ENCODE peak calls at places on chromosomes 7 and 10, in ten cellular contexts. W is uterus, T is body of pancreas, O is right lobe of liver, H is ovary, R is upper lobe of left lung, B is Peyer's patch, X is K562, S is esophagus squamous epithelium, P is adrenal gland. N is an unnamed sample. For H3K27me3, the result is how much of the 10 kb centered on the place peaks cover.

GRCh38 chr7:154308928-154309327 is 256.7 kb downstream of the DPP6 start:
- DNase-seq in W (no peak), T (no peak), O (no peak), H (no peak), R (no peak), B (no peak), X (no peak), S (no peak), P (no peak), N (no peak)

GRCh38 chr10:97319671-97320479 is 804 bp downstream of the FRAT1 start:
- DNase-seq in W (peak), T (peak), O (peak), H (peak), R (peak), B (peak), X (peak), S (peak), P (peak), N (peak)

GRCh38 chr10:62136931-62137330 is 131.7 kb downstream of the RTKN2 start:
- DNase-seq in W (no peak), T (no peak), O (no peak), H (no peak), R (no peak), B (no peak), X (no peak), S (no peak), P (no peak), N (no peak)

GRCh38 chr10:75552171-75552570 is 120.7 kb downstream of the LRMDA start:
- DNase-seq in W (no peak), T (no peak), O (no peak), H (no peak), R (no peak), B (no peak), X (no peak), S (no peak), P (no peak), N (no peak)

GRCh38 chr10:123945506-123945905 is 53.9 kb upstream of the CPXM2 start:
- DNase-seq in W (no peak), T (no peak), O (no peak), H (no peak), R (no peak), B (no peak), X (no peak), S (no peak), P (no peak), N (peak)

GRCh38 chr7:85103352-85103751 is 83.5 kb downstream of the SEMA3D start:
- DNase-seq in W (no peak), T (no peak), O (no peak), H (peak), R (no peak), B (no peak), X (no peak), S (no peak), P (no peak), N (peak)

GRCh38 chr10:128784444-128784843 is 658.2 kb upstream of the MKI67 start:
- DNase-seq in W (no peak), T (no peak), O (no peak), H (no peak), R (no peak), B (no peak), X (no peak), S (no peak), P (no peak), N (no peak)

GRCh38 chr10:71964669-71965515 is 697 bp downstream of the CHST3 start:
- DNase-seq in W (peak), T (peak), O (no peak), H (peak), R (peak), B (no peak), X (no peak), S (no peak), P (peak), N (no peak)

GRCh38 chr10:22339761-22340361 is 5.4 kb upstream of the SPAG6 start:
- DNase-seq in W (no peak), T (no peak), O (no peak), H (no peak), R (no peak), B (no peak), X (peak), S (no peak), P (no peak), N (no peak)

GRCh38 chr7:13989944-13990295 is 454 bp upstream of the ETV1 start:
- DNase-seq in W (no peak), T (no peak), O (no peak), H (no peak), R (no peak), B (no peak), X (no peak), S (no peak), P (no peak), N (peak)

GRCh38 chr7:137985253-137985896 is 16.5 kb downstream of the CREB3L2 start:
- DNase-seq in W (no peak), T (no peak), O (no peak), H (no peak), R (no peak), B (no peak), X (no peak), S (no peak), P (no peak), N (no peak)

GRCh38 chr7:44113764-44114354 is 9.5 kb downstream of the POLD2 start:
- DNase-seq in W (no peak), T (no peak), O (no peak), H (no peak), R (no peak), B (no peak), X (no peak), S (no peak), P (no peak), N (no peak)

GRCh38 chr10:103057980-103058568 is 135.0 kb downstream of the NT5C2 start:
- DNase-seq in W (no peak), T (no peak), O (no peak), H (no peak), R (no peak), B (no peak), X (no peak), S (no peak), P (no peak), N (no peak)

GRCh38 chr7:51428226-51428887 is 111.7 kb upstream of the COBL start:
- DNase-seq in W (no peak), T (no peak), O (no peak), H (no peak), R (no peak), B (no peak), X (no peak), S (no peak), P (no peak), N (no peak)

GRCh38 chr7:158442260-158442659 is 145.4 kb downstream of the PTPRN2 start:
- DNase-seq in W (no peak), T (no peak), O (no peak), H (no peak), R (no peak), B (no peak), X (peak), S (no peak), P (no peak), N (no peak)

GRCh38 chr7:21642422-21642821 is 99.6 kb downstream of the DNAH11 start:
- DNase-seq in W (no peak), T (no peak), O (no peak), H (no peak), R (no peak), B (no peak), X (no peak), S (no peak), P (no peak), N (no peak)

GRCh38 chr7:21639206-21639868 is 96.5 kb downstream of the DNAH11 start:
- DNase-seq in W (no peak), T (no peak), O (no peak), H (no peak), R (no peak), B (no peak), X (no peak), S (no peak), P (no peak), N (no peak)

GRCh38 chr7:21641546-21641945 is 98.7 kb downstream of the DNAH11 start:
- DNase-seq in W (no peak), T (no peak), O (no peak), H (no peak), R (no peak), B (no peak), X (no peak), S (no peak), P (no peak), N (no peak)

GRCh38 chr7:21636694-21637093 is 93.9 kb downstream of the DNAH11 start:
- DNase-seq in W (no peak), T (no peak), O (no peak), H (no peak), R (no peak), B (no peak), X (no peak), S (no peak), P (no peak), N (no peak)

GRCh38 chr7:21640150-21640549 is 97.3 kb downstream of the DNAH11 start:
- DNase-seq in W (no peak), T (no peak), O (no peak), H (no peak), R (no peak), B (no peak), X (no peak), S (no peak), P (no peak), N (no peak)
- H3K27me3 ChIP-seq in W (under half), T (under half), O (under half), H (under half), R (under half), B (under half), X (under half), S (under half), P (under half), N (under half)

GRCh38 chr10:32059472-32059871 is 3.2 kb upstream of the KIF5B start:
- DNase-seq in W (no peak), T (no peak), O (no peak), H (no peak), R (no peak), B (no peak), X (no peak), S (no peak), P (no peak), N (no peak)

GRCh38 chr10:32055478-32056135 is 618 bp downstream of the KIF5B start:
- DNase-seq in W (peak), T (peak), O (peak), H (peak), R (peak), B (peak), X (peak), S (peak), P (peak), N (peak)

GRCh38 chr10:32057041-32057372 is 782 bp upstream of the KIF5B start:
- DNase-seq in W (no peak), T (no peak), O (no peak), H (no peak), R (no peak), B (no peak), X (no peak), S (no peak), P (no peak), N (no peak)

GRCh38 chr10:32054087-32054486 is 2.1 kb downstream of the KIF5B start:
- DNase-seq in W (no peak), T (peak), O (no peak), H (no peak), R (peak), B (no peak), X (no peak), S (no peak), P (no peak), N (no peak)

DNA sequence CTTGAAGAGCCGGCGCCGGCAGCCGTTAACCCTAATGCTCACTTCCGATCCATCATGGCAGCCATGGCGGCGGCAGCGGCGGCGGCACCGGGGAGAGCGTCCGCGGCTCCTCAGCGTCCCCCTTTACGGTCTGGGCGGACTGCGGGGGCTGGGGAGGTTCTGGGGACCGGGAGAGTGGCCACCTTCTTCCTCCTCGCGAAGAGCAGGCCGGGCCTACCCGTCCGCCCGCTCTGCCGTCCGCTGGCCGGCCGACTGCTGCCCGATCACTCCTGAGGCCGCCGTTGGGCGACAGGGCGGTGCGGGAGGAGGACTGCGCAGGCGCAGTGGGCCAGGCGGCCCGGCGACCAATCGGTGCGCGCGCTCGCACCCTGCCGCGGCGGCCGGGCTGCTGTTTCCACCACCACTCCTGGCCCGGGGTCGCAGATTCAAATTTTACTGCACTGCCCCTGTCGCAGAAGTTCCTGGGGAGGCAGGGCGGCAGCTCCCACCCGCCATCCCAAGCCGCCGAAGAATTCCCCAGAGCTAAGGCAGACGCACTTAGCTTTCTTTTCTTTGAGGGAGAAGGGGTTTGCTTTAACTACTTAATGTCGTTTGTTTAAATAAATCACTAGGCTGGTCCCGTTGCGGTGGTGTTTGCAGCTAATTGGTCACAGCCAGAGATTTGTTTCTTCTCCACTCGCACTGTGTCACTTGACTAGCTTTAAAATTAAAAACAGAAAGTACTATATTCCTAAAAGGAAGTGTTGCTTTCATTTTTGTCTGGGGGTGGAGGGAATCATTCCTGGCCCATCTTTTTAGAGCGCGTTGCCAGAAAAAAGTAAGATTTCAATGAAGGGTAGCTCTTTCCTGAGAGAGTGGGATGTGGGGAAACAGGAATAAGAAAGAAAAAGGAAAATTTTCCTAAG is at the start of gene KIF5B:
- DNase-seq in W (peak), T (peak), O (peak), H (peak), R (peak), B (peak), X (peak), S (peak), P (peak), N (peak)
- TF ChIP-seq POLR2A in W (peak), T (peak), O (peak), H (peak), R (peak), B (peak), X (peak), S (peak), P (peak), N (peak)

DNA sequence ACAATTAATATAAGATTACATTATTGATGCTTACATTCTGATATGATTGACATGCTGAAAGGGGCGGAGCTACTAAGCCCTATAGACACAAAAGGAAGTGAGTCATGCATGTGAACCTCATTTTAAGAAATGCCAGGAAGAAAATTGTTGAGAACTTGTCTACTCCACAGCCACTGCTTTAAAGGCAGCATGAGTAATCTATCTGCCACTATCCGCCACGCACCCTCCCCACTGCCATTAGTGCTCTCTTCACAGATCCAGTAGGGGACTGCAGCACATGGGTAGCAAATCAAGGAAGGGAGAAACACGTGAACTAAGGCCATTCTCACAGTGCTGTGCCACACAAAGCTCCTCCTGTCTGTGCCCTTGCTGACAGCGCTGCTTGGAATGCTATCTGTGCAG is 524.8 kb downstream of the GRM8 start:
- DNase-seq in W (no peak), T (no peak), O (no peak), H (no peak), R (no peak), B (no peak), X (peak), S (no peak), P (no peak), N (no peak)
- H3K27me3 ChIP-seq in W (under half), T (under half), O (under half), H (under half), R (under half), B (under half), X (under half), S (under half), P (under half), N (under half)

GRCh38 chr7:27251136-27251512 is 8.5 kb downstream of the EVX1 start:
- DNase-seq in W (no peak), T (no peak), O (no peak), H (no peak), R (no peak), B (no peak), X (no peak), S (no peak), P (no peak), N (no peak)
- TF ChIP-seq POLR2A in W (no peak), T (no peak), O (no peak), H (no peak), R (no peak), B (no peak), X (no peak), S (no peak), P (no peak), N (no peak)

DNA sequence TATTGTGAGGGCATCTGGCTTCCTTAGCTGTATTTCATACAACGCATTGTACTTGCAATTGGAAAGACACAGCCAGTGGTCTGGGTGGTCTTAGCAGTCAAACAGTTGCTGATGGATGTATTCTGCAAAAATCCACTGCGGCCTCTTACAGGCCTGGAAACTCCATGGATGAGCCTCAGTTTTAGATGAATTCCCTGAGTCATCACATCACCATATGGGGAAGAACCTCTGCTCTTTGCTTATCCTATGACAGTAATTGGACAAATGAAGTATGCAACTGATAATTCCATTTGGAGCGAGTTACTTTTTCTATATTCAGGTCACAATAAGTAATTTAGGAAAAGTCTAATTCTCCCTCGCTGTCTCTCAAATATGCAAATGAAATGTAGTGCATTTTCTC is 78.7 kb downstream of the WDFY4 start:
- DNase-seq in W (no peak), T (no peak), O (no peak), H (no peak), R (no peak), B (no peak), X (no peak), S (no peak), P (no peak), N (no peak)
- H3K27me3 ChIP-seq in W (under half), T (under half), O (under half), H (under half), R (under half), B (under half), X (under half), S (under half), P (under half), N (under half)

GRCh38 chr7:39621784-39622411 is 1.5 kb upstream of the RALA start:
- DNase-seq in W (no peak), T (no peak), O (no peak), H (no peak), R (peak), B (no peak), X (peak), S (no peak), P (no peak), N (no peak)
- TF ChIP-seq POLR2A in W (no peak), T (no peak), O (no peak), H (no peak), R (peak), B (no peak), X (no peak), S (no peak), P (no peak), N (no peak)

GRCh38 chr10:79066460-79067240 is 2.1 kb upstream of the ZMIZ1 start:
- DNase-seq in W (no peak), T (peak), O (no peak), H (no peak), R (no peak), B (no peak), X (peak), S (no peak), P (no peak), N (no peak)
- H3K27me3 ChIP-seq in W (under half), T (under half), O (under half), H (under half), R (under half), B (under half), X (under half), S (under half), P (under half), N (under half)

DNA sequence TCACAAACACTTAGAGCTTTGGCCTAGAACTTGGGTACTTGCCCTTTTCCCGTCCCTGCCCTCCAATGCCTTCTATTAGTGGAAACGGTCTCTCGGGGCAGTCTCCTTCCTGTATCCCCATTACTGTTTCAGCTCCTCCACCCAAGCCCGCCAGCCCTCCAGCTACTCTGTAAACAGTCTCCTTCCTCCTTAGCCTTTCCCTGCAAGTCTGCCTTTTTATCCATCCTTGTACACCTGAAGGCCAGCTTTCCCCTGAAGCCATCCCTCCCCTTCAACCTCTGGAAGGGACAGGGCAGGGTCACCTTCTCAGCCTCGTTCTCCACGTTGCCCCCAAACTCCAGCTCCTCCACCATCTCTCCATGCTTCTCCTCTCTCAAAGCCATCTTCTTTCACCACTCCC is 108.1 kb upstream of the ZNF746 start:
- DNase-seq in W (no peak), T (no peak), O (no peak), H (no peak), R (no peak), B (no peak), X (no peak), S (no peak), P (no peak), N (no peak)
- TF ChIP-seq POLR2A in W (no peak), T (no peak), O (no peak), H (no peak), R (no peak), B (no peak), X (peak), S (no peak), P (no peak), N (no peak)

GRCh38 chr7:39313958-39314357 is 252.2 kb upstream of the YAE1 start:
- DNase-seq in W (no peak), T (no peak), O (no peak), H (no peak), R (no peak), B (no peak), X (no peak), S (no peak), P (no peak), N (peak)
- H3K27me3 ChIP-seq in W (under half), T (under half), O (under half), H (under half), R (under half), B (under half), X (under half), S (under half), P (under half), N (under half)

GRCh38 chr7:100211342-100211780 is 8.4 kb upstream of the PVRIG start:
- DNase-seq in W (no peak), T (no peak), O (no peak), H (no peak), R (no peak), B (no peak), X (no peak), S (no peak), P (no peak), N (no peak)
- TF ChIP-seq POLR2A in W (no peak), T (no peak), O (no peak), H (no peak), R (no peak), B (no peak), X (no peak), S (no peak), P (no peak), N (no peak)